ENCODE peak calls at places on chromosomes 16 and 17, in six cellular contexts. One of them, this sample, is unnamed.

GRCh38 chr16:67917852-67918236 is 13.8 kb downstream of the CTRL start:
- DNase-seq in glutamatergic neuron: no peak
- DNase-seq in CD8-positive, alpha-beta T cell: no peak
- DNase-seq in fibroblast of mammary gland: peak
- DNase-seq in colonic mucosa: no peak
- DNase-seq in BE2C: no peak
- DNase-seq in this sample: no peak

GRCh38 chr16:90077240-90077756 is at the start of gene PRDM7:
- DNase-seq in colonic mucosa: peak
- DNase-seq in fibroblast of mammary gland: peak
- DNase-seq in glutamatergic neuron: peak
- DNase-seq in BE2C: peak
- DNase-seq in CD8-positive, alpha-beta T cell: peak
- DNase-seq in this sample: peak

GRCh38 chr17:21375757-21376584 is at the start of gene KCNJ12:
- DNase-seq in colonic mucosa: no peak
- DNase-seq in BE2C: peak
- DNase-seq in CD8-positive, alpha-beta T cell: no peak
- DNase-seq in fibroblast of mammary gland: no peak
- DNase-seq in glutamatergic neuron: peak
- DNase-seq in this sample: no peak

GRCh38 chr17:50469005-50469605 is 425 bp upstream of the CHAD start:
- DNase-seq in glutamatergic neuron: peak
- DNase-seq in fibroblast of mammary gland: no peak
- DNase-seq in BE2C: no peak
- DNase-seq in colonic mucosa: peak
- DNase-seq in CD8-positive, alpha-beta T cell: no peak
- DNase-seq in this sample: no peak

GRCh38 chr17:74435775-74436359 is 4.0 kb downstream of the GPRC5C start:
- DNase-seq in CD8-positive, alpha-beta T cell: no peak
- DNase-seq in glutamatergic neuron: no peak
- DNase-seq in fibroblast of mammary gland: no peak
- DNase-seq in BE2C: no peak
- DNase-seq in colonic mucosa: no peak
- DNase-seq in this sample: no peak

GRCh38 chr17:43411820-43412529 is 13.2 kb downstream of the ARL4D start:
- DNase-seq in glutamatergic neuron: no peak
- DNase-seq in CD8-positive, alpha-beta T cell: no peak
- DNase-seq in colonic mucosa: no peak
- DNase-seq in fibroblast of mammary gland: no peak
- DNase-seq in BE2C: no peak
- DNase-seq in this sample: no peak

GRCh38 chr16:1944612-1945199 is 1.7 kb upstream of the MSRB1 start:
- DNase-seq in colonic mucosa: no peak
- DNase-seq in fibroblast of mammary gland: no peak
- DNase-seq in CD8-positive, alpha-beta T cell: no peak
- DNase-seq in glutamatergic neuron: no peak
- DNase-seq in BE2C: no peak
- DNase-seq in this sample: no peak

GRCh38 chr17:79814966-79815835 is 18.3 kb upstream of the CBX8 start:
- DNase-seq in CD8-positive, alpha-beta T cell: no peak
- DNase-seq in colonic mucosa: peak
- DNase-seq in glutamatergic neuron: peak
- DNase-seq in fibroblast of mammary gland: no peak
- DNase-seq in BE2C: no peak
- DNase-seq in this sample: peak

GRCh38 chr16:88353691-88354090 is 29.1 kb upstream of the ZNF469 start:
- DNase-seq in colonic mucosa: no peak
- DNase-seq in glutamatergic neuron: peak
- DNase-seq in BE2C: no peak
- DNase-seq in fibroblast of mammary gland: no peak
- DNase-seq in CD8-positive, alpha-beta T cell: no peak
- DNase-seq in this sample: no peak

GRCh38 chr17:80286638-80286960 is 25.9 kb downstream of the RNF213 start:
- DNase-seq in glutamatergic neuron: no peak
- DNase-seq in CD8-positive, alpha-beta T cell: no peak
- DNase-seq in colonic mucosa: no peak
- DNase-seq in BE2C: no peak
- DNase-seq in fibroblast of mammary gland: no peak
- DNase-seq in this sample: no peak

GRCh38 chr17:59287452-59287851 is 44.0 kb upstream of the YPEL2 start:
- DNase-seq in CD8-positive, alpha-beta T cell: no peak
- DNase-seq in glutamatergic neuron: no peak
- DNase-seq in fibroblast of mammary gland: peak
- DNase-seq in BE2C: no peak
- DNase-seq in colonic mucosa: no peak
- DNase-seq in this sample: no peak

GRCh38 chr16:20084624-20085226 is 11.0 kb upstream of the GPR139 start:
- DNase-seq in BE2C: peak
- DNase-seq in CD8-positive, alpha-beta T cell: no peak
- DNase-seq in colonic mucosa: no peak
- DNase-seq in fibroblast of mammary gland: no peak
- DNase-seq in glutamatergic neuron: no peak
- DNase-seq in this sample: no peak

GRCh38 chr17:44197980-44198720 is 1.5 kb downstream of the ATXN7L3 start:
- DNase-seq in BE2C: no peak
- DNase-seq in CD8-positive, alpha-beta T cell: peak
- DNase-seq in fibroblast of mammary gland: peak
- DNase-seq in glutamatergic neuron: no peak
- DNase-seq in colonic mucosa: peak
- DNase-seq in this sample: no peak

GRCh38 chr16:5073279-5073629 is 1.6 kb downstream of the ALG1 start:
- DNase-seq in glutamatergic neuron: no peak
- DNase-seq in fibroblast of mammary gland: peak
- DNase-seq in BE2C: no peak
- DNase-seq in colonic mucosa: no peak
- DNase-seq in CD8-positive, alpha-beta T cell: no peak
- DNase-seq in this sample: no peak

GRCh38 chr16:69131749-69132423 is 502 bp downstream of the CHTF8 start:
- DNase-seq in colonic mucosa: peak
- DNase-seq in fibroblast of mammary gland: peak
- DNase-seq in BE2C: peak
- DNase-seq in CD8-positive, alpha-beta T cell: peak
- DNase-seq in glutamatergic neuron: peak
- DNase-seq in this sample: peak

GRCh38 chr17:66177048-66177447 is 14.9 kb downstream of the CEP112 start:
- DNase-seq in colonic mucosa: no peak
- DNase-seq in glutamatergic neuron: no peak
- DNase-seq in CD8-positive, alpha-beta T cell: no peak
- DNase-seq in fibroblast of mammary gland: no peak
- DNase-seq in BE2C: no peak
- DNase-seq in this sample: no peak

GRCh38 chr17:83098241-83099085 is 19.1 kb downstream of the METRNL start:
- DNase-seq in fibroblast of mammary gland: no peak
- DNase-seq in CD8-positive, alpha-beta T cell: no peak
- DNase-seq in BE2C: no peak
- DNase-seq in colonic mucosa: no peak
- DNase-seq in glutamatergic neuron: peak
- DNase-seq in this sample: no peak

GRCh38 chr17:83100853-83101391 is 21.5 kb downstream of the METRNL start:
- DNase-seq in BE2C: no peak
- DNase-seq in glutamatergic neuron: no peak
- DNase-seq in colonic mucosa: no peak
- DNase-seq in fibroblast of mammary gland: no peak
- DNase-seq in CD8-positive, alpha-beta T cell: no peak
- DNase-seq in this sample: no peak

GRCh38 chr17:83100220-83100852 is 20.9 kb downstream of the METRNL start:
- DNase-seq in colonic mucosa: peak
- DNase-seq in fibroblast of mammary gland: no peak
- DNase-seq in glutamatergic neuron: no peak
- DNase-seq in BE2C: no peak
- DNase-seq in CD8-positive, alpha-beta T cell: no peak
- DNase-seq in this sample: no peak

GRCh38 chr17:83099086-83099540 is 19.7 kb downstream of the METRNL start:
- DNase-seq in BE2C: no peak
- DNase-seq in fibroblast of mammary gland: no peak
- DNase-seq in glutamatergic neuron: no peak
- DNase-seq in CD8-positive, alpha-beta T cell: no peak
- DNase-seq in colonic mucosa: no peak
- DNase-seq in this sample: no peak

DNA sequence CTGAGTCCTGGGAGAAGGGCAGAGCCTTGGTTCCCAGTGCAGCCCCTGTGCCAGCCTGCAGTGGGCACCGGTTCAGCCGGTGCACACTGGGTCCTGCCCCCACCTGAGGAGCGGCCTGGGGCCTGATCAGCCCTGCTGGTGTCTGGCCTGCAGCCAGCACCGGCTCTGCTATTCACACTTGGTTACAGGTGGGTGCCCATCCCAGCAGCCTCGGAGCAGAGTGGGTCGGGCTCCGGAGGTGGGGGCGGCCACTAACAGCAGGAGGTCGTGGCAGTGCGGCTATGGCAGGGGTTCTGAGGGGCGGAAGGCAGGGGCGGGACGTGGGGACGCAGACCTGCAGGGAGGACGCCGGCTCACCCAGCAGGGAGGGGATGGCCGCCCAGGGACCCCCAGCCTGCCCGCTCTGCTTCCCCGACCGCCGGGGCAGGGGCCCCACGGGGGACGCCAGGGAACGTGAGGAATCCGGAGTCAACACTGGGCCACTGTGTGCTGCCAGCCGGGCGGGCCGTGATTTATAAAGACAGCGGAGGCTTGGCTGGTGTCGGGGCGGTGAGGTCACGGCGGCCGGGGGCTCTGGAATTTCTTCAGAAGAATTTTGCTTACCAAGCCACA is 20.3 kb downstream of the METRNL start:
- DNase-seq in fibroblast of mammary gland: no peak
- DNase-seq in BE2C: no peak
- DNase-seq in CD8-positive, alpha-beta T cell: no peak
- DNase-seq in colonic mucosa: no peak
- DNase-seq in glutamatergic neuron: no peak
- DNase-seq in this sample: peak
- TF ChIP-seq CTCF in fibroblast of mammary gland: no peak
- TF ChIP-seq CTCF in BE2C: no peak
- TF ChIP-seq CTCF in CD8-positive, alpha-beta T cell: no peak
- TF ChIP-seq CTCF in colonic mucosa: no peak
- TF ChIP-seq CTCF in glutamatergic neuron: no peak
- TF ChIP-seq CTCF in this sample: no peak

GRCh38 chr17:38702166-38702899 is 2.7 kb upstream of the MLLT6 start:
- DNase-seq in fibroblast of mammary gland: peak
- DNase-seq in glutamatergic neuron: peak
- DNase-seq in colonic mucosa: peak
- DNase-seq in CD8-positive, alpha-beta T cell: peak
- DNase-seq in BE2C: peak
- DNase-seq in this sample: peak

GRCh38 chr17:38705523-38705802 is 390 bp downstream of the MLLT6 start:
- DNase-seq in fibroblast of mammary gland: no peak
- DNase-seq in BE2C: peak
- DNase-seq in CD8-positive, alpha-beta T cell: no peak
- DNase-seq in glutamatergic neuron: peak
- DNase-seq in colonic mucosa: no peak
- DNase-seq in this sample: no peak

GRCh38 chr17:38702900-38703741 is 2.0 kb upstream of the MLLT6 start:
- DNase-seq in colonic mucosa: peak
- DNase-seq in BE2C: no peak
- DNase-seq in glutamatergic neuron: no peak
- DNase-seq in CD8-positive, alpha-beta T cell: peak
- DNase-seq in fibroblast of mammary gland: no peak
- DNase-seq in this sample: no peak

GRCh38 chr17:38704645-38705522 is at the start of gene MLLT6:
- DNase-seq in BE2C: peak
- DNase-seq in colonic mucosa: peak
- DNase-seq in fibroblast of mammary gland: peak
- DNase-seq in glutamatergic neuron: peak
- DNase-seq in CD8-positive, alpha-beta T cell: peak
- DNase-seq in this sample: peak

DNA sequence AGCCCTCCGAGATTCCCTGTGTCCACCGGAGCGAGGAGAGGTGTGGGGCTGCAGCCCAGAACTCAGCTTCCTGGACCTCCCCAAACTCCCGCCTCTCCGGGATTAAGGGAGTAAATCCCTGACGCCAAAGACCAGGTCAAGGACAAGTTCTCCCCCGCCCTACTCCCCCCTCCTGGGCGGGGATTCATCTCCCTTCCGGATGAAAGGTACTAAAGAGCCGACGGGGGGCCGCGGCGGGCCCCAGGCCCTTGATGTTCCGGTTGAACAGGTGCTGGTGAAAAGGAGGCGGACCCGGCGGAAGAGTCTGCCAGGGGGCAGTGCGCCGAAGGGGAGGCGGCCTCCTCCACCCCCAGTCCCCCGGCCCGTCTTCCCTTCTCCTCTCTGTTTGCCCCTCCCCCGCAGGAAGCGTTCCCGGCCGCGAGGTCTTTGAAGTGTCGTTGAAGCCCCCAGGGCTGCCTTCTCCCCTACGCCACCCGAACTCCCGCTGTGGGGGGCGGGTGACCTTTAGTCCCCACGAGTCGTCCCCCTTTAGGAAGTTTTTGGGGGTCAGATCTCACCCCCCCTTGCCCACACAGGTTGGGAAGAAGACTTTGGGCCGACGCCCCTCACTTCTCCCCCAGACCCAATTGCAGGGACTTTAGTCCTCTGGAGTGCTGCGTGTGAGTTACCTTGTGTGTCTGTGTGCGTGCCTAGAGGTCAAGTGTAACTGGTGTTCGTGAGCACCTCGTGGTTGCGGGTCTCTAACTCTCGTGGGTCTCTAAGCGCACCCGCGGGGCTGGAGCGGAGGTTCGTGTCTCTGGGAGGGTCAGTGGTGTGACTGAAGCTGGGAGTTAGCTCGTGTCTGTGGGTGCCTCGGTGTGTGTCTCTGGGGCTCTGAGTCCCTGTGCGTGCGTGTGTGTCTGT is 1.1 kb upstream of the MLLT6 start:
- DNase-seq in fibroblast of mammary gland: peak
- DNase-seq in BE2C: peak
- DNase-seq in CD8-positive, alpha-beta T cell: peak
- DNase-seq in glutamatergic neuron: peak
- DNase-seq in colonic mucosa: peak
- DNase-seq in this sample: peak
- TF ChIP-seq CTCF in fibroblast of mammary gland: no peak
- TF ChIP-seq CTCF in BE2C: no peak
- TF ChIP-seq CTCF in CD8-positive, alpha-beta T cell: no peak
- TF ChIP-seq CTCF in glutamatergic neuron: no peak
- TF ChIP-seq CTCF in colonic mucosa: no peak
- TF ChIP-seq CTCF in this sample: no peak

DNA sequence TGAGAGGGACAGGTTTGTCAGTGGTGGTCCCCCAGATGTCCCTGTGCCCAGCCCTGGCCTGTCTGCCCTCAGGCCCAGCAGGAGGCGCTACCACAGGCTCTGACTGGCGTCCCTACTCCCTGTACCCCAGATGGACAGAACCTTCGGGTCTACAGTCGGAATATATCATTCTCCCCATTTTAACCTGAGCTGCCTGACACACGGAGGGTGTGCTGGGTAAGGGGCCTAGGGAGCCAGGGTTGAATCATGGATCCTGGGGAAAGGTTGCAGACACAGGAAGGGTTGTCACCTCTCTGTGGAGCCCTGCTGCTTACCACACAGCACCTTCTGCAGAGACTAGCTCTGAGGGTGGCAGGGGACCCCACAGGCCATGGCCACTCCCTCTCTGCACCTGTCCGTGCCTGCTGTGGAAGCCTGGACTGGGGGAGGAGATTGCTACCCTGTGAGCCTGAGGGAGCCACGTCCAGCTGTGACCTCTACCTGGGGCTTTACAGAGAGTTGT is 162.2 kb upstream of the ZNF267 start:
- DNase-seq in colonic mucosa: no peak
- DNase-seq in CD8-positive, alpha-beta T cell: no peak
- DNase-seq in BE2C: no peak
- DNase-seq in fibroblast of mammary gland: no peak
- DNase-seq in glutamatergic neuron: no peak
- DNase-seq in this sample: no peak
- TF ChIP-seq CTCF in colonic mucosa: no peak
- TF ChIP-seq CTCF in CD8-positive, alpha-beta T cell: no peak
- TF ChIP-seq CTCF in BE2C: no peak
- TF ChIP-seq CTCF in fibroblast of mammary gland: no peak
- TF ChIP-seq CTCF in glutamatergic neuron: no peak
- TF ChIP-seq CTCF in this sample: no peak

GRCh38 chr17:48729335-48730239 is 1.0 kb upstream of the HOXB13 start:
- DNase-seq in BE2C: no peak
- DNase-seq in CD8-positive, alpha-beta T cell: no peak
- DNase-seq in glutamatergic neuron: no peak
- DNase-seq in colonic mucosa: peak
- DNase-seq in fibroblast of mammary gland: no peak
- DNase-seq in this sample: no peak
- TF ChIP-seq CTCF in BE2C: no peak
- TF ChIP-seq CTCF in CD8-positive, alpha-beta T cell: no peak
- TF ChIP-seq CTCF in glutamatergic neuron: no peak
- TF ChIP-seq CTCF in colonic mucosa: no peak
- TF ChIP-seq CTCF in fibroblast of mammary gland: no peak
- TF ChIP-seq CTCF in this sample: no peak